ENCODE peak calls at places on chromosomes 7 and 10, in nine cellular contexts. One of them, this sample, is unnamed.

GRCh38 chr10:6405713-6406112 is 174.4 kb downstream of the PRKCQ start:
- DNase-seq in mesenchymal stem cell: no peak
- DNase-seq in mesendoderm: no peak
- DNase-seq in neural progenitor cell: no peak
- DNase-seq in H9: no peak
- DNase-seq in mammary epithelial cell: no peak
- DNase-seq in GM23248: no peak
- DNase-seq in fibroblast of lung: no peak
- DNase-seq in kidney: no peak
- DNase-seq in this sample: no peak

GRCh38 chr7:82317257-82317721 is 126.3 kb downstream of the CACNA2D1 start:
- DNase-seq in mesenchymal stem cell: no peak
- DNase-seq in mesendoderm: peak
- DNase-seq in neural progenitor cell: no peak
- DNase-seq in H9: no peak
- DNase-seq in mammary epithelial cell: no peak
- DNase-seq in GM23248: no peak
- DNase-seq in fibroblast of lung: no peak
- DNase-seq in kidney: no peak
- DNase-seq in this sample: no peak

GRCh38 chr7:8724080-8724718 is 290.8 kb downstream of the NXPH1 start:
- DNase-seq in mesenchymal stem cell: peak
- DNase-seq in mesendoderm: peak
- DNase-seq in neural progenitor cell: peak
- DNase-seq in H9: peak
- DNase-seq in mammary epithelial cell: peak
- DNase-seq in GM23248: peak
- DNase-seq in fibroblast of lung: no peak
- DNase-seq in kidney: no peak
- DNase-seq in this sample: no peak

GRCh38 chr10:28734940-28735759 is 57.8 kb downstream of the BAMBI start:
- DNase-seq in mesenchymal stem cell: peak
- DNase-seq in mesendoderm: peak
- DNase-seq in neural progenitor cell: no peak
- DNase-seq in H9: no peak
- DNase-seq in mammary epithelial cell: peak
- DNase-seq in GM23248: peak
- DNase-seq in fibroblast of lung: peak
- DNase-seq in kidney: no peak
- DNase-seq in this sample: peak

GRCh38 chr7:27895553-27895952 is 155.6 kb downstream of the TAX1BP1 start:
- DNase-seq in mesenchymal stem cell: no peak
- DNase-seq in mesendoderm: no peak
- DNase-seq in neural progenitor cell: no peak
- DNase-seq in H9: no peak
- DNase-seq in mammary epithelial cell: no peak
- DNase-seq in GM23248: no peak
- DNase-seq in fibroblast of lung: no peak
- DNase-seq in kidney: no peak
- DNase-seq in this sample: no peak

GRCh38 chr7:28942158-28942557 is 16.0 kb downstream of the TRIL start:
- DNase-seq in mesenchymal stem cell: no peak
- DNase-seq in mesendoderm: no peak
- DNase-seq in neural progenitor cell: no peak
- DNase-seq in H9: no peak
- DNase-seq in mammary epithelial cell: no peak
- DNase-seq in GM23248: peak
- DNase-seq in fibroblast of lung: no peak
- DNase-seq in kidney: no peak
- DNase-seq in this sample: no peak

GRCh38 chr7:154255324-154255723 is 203.1 kb downstream of the DPP6 start:
- DNase-seq in mesenchymal stem cell: no peak
- DNase-seq in mesendoderm: no peak
- DNase-seq in neural progenitor cell: no peak
- DNase-seq in H9: peak
- DNase-seq in mammary epithelial cell: no peak
- DNase-seq in GM23248: no peak
- DNase-seq in fibroblast of lung: no peak
- DNase-seq in kidney: no peak
- DNase-seq in this sample: no peak

GRCh38 chr10:103062854-103063642 is 130.0 kb downstream of the NT5C2 start:
- DNase-seq in mesenchymal stem cell: no peak
- DNase-seq in mesendoderm: no peak
- DNase-seq in neural progenitor cell: no peak
- DNase-seq in H9: no peak
- DNase-seq in mammary epithelial cell: no peak
- DNase-seq in GM23248: peak
- DNase-seq in fibroblast of lung: no peak
- DNase-seq in kidney: no peak
- DNase-seq in this sample: no peak

GRCh38 chr10:3095373-3096139 is 28.2 kb downstream of the PFKP start:
- DNase-seq in mesenchymal stem cell: peak
- DNase-seq in mesendoderm: peak
- DNase-seq in neural progenitor cell: no peak
- DNase-seq in H9: no peak
- DNase-seq in mammary epithelial cell: peak
- DNase-seq in GM23248: peak
- DNase-seq in fibroblast of lung: peak
- DNase-seq in kidney: peak
- DNase-seq in this sample: peak

GRCh38 chr10:131090761-131091661 is 220.5 kb downstream of the TCERG1L start:
- DNase-seq in mesenchymal stem cell: no peak
- DNase-seq in mesendoderm: no peak
- DNase-seq in neural progenitor cell: no peak
- DNase-seq in H9: no peak
- DNase-seq in mammary epithelial cell: no peak
- DNase-seq in GM23248: no peak
- DNase-seq in fibroblast of lung: no peak
- DNase-seq in kidney: peak
- DNase-seq in this sample: no peak

GRCh38 chr7:15972767-15973362 is 286.4 kb upstream of the MEOX2 start:
- DNase-seq in mesenchymal stem cell: peak
- DNase-seq in mesendoderm: no peak
- DNase-seq in neural progenitor cell: no peak
- DNase-seq in H9: no peak
- DNase-seq in mammary epithelial cell: no peak
- DNase-seq in GM23248: peak
- DNase-seq in fibroblast of lung: peak
- DNase-seq in kidney: no peak
- DNase-seq in this sample: peak

GRCh38 chr10:99880071-99880835 is 97.8 kb downstream of the ABCC2 start:
- DNase-seq in mesenchymal stem cell: peak
- DNase-seq in mesendoderm: no peak
- DNase-seq in neural progenitor cell: no peak
- DNase-seq in H9: no peak
- DNase-seq in mammary epithelial cell: no peak
- DNase-seq in GM23248: no peak
- DNase-seq in fibroblast of lung: no peak
- DNase-seq in kidney: no peak
- DNase-seq in this sample: no peak

GRCh38 chr7:156927571-156928405 is 21.7 kb upstream of the NOM1 start:
- DNase-seq in mesenchymal stem cell: no peak
- DNase-seq in mesendoderm: no peak
- DNase-seq in neural progenitor cell: no peak
- DNase-seq in H9: no peak
- DNase-seq in mammary epithelial cell: peak
- DNase-seq in GM23248: no peak
- DNase-seq in fibroblast of lung: no peak
- DNase-seq in kidney: no peak
- DNase-seq in this sample: no peak

GRCh38 chr10:31419394-31420063 is 100.5 kb downstream of the ZEB1 start:
- DNase-seq in mesenchymal stem cell: peak
- DNase-seq in mesendoderm: no peak
- DNase-seq in neural progenitor cell: no peak
- DNase-seq in H9: no peak
- DNase-seq in mammary epithelial cell: peak
- DNase-seq in GM23248: peak
- DNase-seq in fibroblast of lung: peak
- DNase-seq in kidney: no peak
- DNase-seq in this sample: peak

GRCh38 chr10:26269754-26270153 is 53.2 kb downstream of the GAD2 start:
- DNase-seq in mesenchymal stem cell: no peak
- DNase-seq in mesendoderm: peak
- DNase-seq in neural progenitor cell: peak
- DNase-seq in H9: no peak
- DNase-seq in mammary epithelial cell: no peak
- DNase-seq in GM23248: peak
- DNase-seq in fibroblast of lung: peak
- DNase-seq in kidney: no peak
- DNase-seq in this sample: peak

GRCh38 chr10:76282122-76283030 is 851.0 kb downstream of the LRMDA start:
- DNase-seq in mesenchymal stem cell: peak
- DNase-seq in mesendoderm: no peak
- DNase-seq in neural progenitor cell: no peak
- DNase-seq in H9: no peak
- DNase-seq in mammary epithelial cell: no peak
- DNase-seq in GM23248: no peak
- DNase-seq in fibroblast of lung: peak
- DNase-seq in kidney: peak
- DNase-seq in this sample: peak
- H3K9ac ChIP-seq in mesenchymal stem cell: no peak
- H3K9ac ChIP-seq in mesendoderm: no peak
- H3K9ac ChIP-seq in neural progenitor cell: no peak
- H3K9ac ChIP-seq in H9: no peak
- H3K9ac ChIP-seq in mammary epithelial cell: no peak
- H3K9ac ChIP-seq in GM23248: no peak
- H3K9ac ChIP-seq in fibroblast of lung: no peak
- H3K9ac ChIP-seq in kidney: no peak
- H3K9ac ChIP-seq in this sample: no peak

GRCh38 chr7:80643336-80643925 is 5.0 kb downstream of the CD36 start:
- DNase-seq in mesenchymal stem cell: no peak
- DNase-seq in mesendoderm: no peak
- DNase-seq in neural progenitor cell: no peak
- DNase-seq in H9: no peak
- DNase-seq in mammary epithelial cell: peak
- DNase-seq in GM23248: no peak
- DNase-seq in fibroblast of lung: peak
- DNase-seq in kidney: no peak
- DNase-seq in this sample: no peak

GRCh38 chr7:80637911-80638765 is at the start of gene CD36:
- DNase-seq in mesenchymal stem cell: no peak
- DNase-seq in mesendoderm: no peak
- DNase-seq in neural progenitor cell: no peak
- DNase-seq in H9: no peak
- DNase-seq in mammary epithelial cell: no peak
- DNase-seq in GM23248: no peak
- DNase-seq in fibroblast of lung: no peak
- DNase-seq in kidney: no peak
- DNase-seq in this sample: no peak

GRCh38 chr7:80642871-80643270 is 4.4 kb downstream of the CD36 start:
- DNase-seq in mesenchymal stem cell: no peak
- DNase-seq in mesendoderm: no peak
- DNase-seq in neural progenitor cell: no peak
- DNase-seq in H9: no peak
- DNase-seq in mammary epithelial cell: no peak
- DNase-seq in GM23248: no peak
- DNase-seq in fibroblast of lung: no peak
- DNase-seq in kidney: no peak
- DNase-seq in this sample: no peak

GRCh38 chr7:80641548-80641947 is 3.1 kb downstream of the CD36 start:
- DNase-seq in mesenchymal stem cell: peak
- DNase-seq in mesendoderm: no peak
- DNase-seq in neural progenitor cell: no peak
- DNase-seq in H9: no peak
- DNase-seq in mammary epithelial cell: no peak
- DNase-seq in GM23248: peak
- DNase-seq in fibroblast of lung: no peak
- DNase-seq in kidney: no peak
- DNase-seq in this sample: no peak

DNA sequence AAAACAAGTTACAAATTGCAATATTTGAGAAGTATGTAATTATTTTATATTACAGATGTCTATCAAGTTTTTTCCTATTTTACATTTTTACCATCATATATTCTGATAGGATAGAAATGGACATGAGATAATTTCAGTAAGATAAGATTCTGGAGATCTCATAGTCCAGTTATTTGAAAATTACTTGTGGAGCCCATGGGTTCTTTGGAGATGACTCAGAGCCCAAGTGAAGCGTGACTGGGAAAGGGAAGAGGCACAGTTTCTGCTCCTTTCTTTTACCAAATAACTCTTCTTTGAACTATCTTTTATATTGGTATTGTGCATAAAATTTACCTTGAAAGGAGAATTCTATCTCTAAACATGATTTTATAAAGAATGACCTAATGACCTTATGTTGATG is 2.4 kb downstream of the CD36 start:
- DNase-seq in mesenchymal stem cell: peak
- DNase-seq in mesendoderm: no peak
- DNase-seq in neural progenitor cell: no peak
- DNase-seq in H9: no peak
- DNase-seq in mammary epithelial cell: peak
- DNase-seq in GM23248: peak
- DNase-seq in fibroblast of lung: peak
- DNase-seq in kidney: no peak
- DNase-seq in this sample: peak
- H3K9ac ChIP-seq in mesenchymal stem cell: peak
- H3K9ac ChIP-seq in mesendoderm: no peak
- H3K9ac ChIP-seq in neural progenitor cell: no peak
- H3K9ac ChIP-seq in H9: no peak
- H3K9ac ChIP-seq in mammary epithelial cell: no peak
- H3K9ac ChIP-seq in GM23248: no peak
- H3K9ac ChIP-seq in fibroblast of lung: no peak
- H3K9ac ChIP-seq in kidney: no peak
- H3K9ac ChIP-seq in this sample: no peak

GRCh38 chr7:234041-234711 is 41.8 kb downstream of the FAM20C start:
- DNase-seq in mesenchymal stem cell: peak
- DNase-seq in mesendoderm: no peak
- DNase-seq in neural progenitor cell: no peak
- DNase-seq in H9: no peak
- DNase-seq in mammary epithelial cell: no peak
- DNase-seq in GM23248: peak
- DNase-seq in fibroblast of lung: no peak
- DNase-seq in kidney: no peak
- DNase-seq in this sample: no peak
- H3K9ac ChIP-seq in mesenchymal stem cell: peak
- H3K9ac ChIP-seq in mesendoderm: no peak
- H3K9ac ChIP-seq in neural progenitor cell: no peak
- H3K9ac ChIP-seq in H9: no peak
- H3K9ac ChIP-seq in mammary epithelial cell: peak
- H3K9ac ChIP-seq in GM23248: peak
- H3K9ac ChIP-seq in fibroblast of lung: peak
- H3K9ac ChIP-seq in kidney: peak
- H3K9ac ChIP-seq in this sample: peak

DNA sequence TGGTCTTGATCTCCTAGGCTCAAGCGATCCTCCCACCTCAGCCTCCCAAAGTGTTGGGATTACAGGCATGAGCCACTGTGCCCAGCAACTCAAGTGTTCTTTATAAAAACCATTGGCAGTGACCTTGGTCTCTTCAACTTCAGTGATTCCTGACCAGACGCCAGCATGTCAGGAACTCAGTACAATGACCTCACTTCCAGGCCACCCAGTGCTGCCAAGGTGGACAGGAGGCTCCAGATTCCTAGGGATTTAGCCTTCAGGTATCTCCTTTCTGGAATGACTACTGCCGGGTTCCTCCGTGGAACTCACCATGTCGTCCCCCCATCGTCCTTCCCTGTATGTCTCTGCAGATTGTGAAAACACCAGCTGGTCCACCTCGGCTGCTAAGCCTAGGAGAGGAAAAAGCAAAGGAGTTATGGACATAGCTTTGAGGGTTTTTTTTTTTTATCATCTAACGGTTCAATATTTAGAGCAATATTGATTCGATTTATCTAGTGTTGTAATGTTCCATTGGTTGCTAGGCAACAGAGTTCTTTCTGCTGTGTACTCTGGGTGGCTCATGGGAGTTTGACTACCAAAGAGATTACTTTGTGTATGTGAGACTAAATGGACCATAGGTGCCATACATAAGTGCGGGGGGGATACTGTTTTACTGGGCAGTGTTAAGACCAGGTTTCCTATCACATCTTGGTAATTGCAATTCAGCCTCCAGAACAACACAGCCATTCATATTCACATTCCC is 425.7 kb upstream of the AUTS2 start:
- DNase-seq in mesenchymal stem cell: no peak
- DNase-seq in mesendoderm: no peak
- DNase-seq in neural progenitor cell: no peak
- DNase-seq in H9: no peak
- DNase-seq in mammary epithelial cell: no peak
- DNase-seq in GM23248: no peak
- DNase-seq in fibroblast of lung: no peak
- DNase-seq in kidney: no peak
- DNase-seq in this sample: no peak
- H3K9ac ChIP-seq in mesenchymal stem cell: no peak
- H3K9ac ChIP-seq in mesendoderm: no peak
- H3K9ac ChIP-seq in neural progenitor cell: no peak
- H3K9ac ChIP-seq in H9: no peak
- H3K9ac ChIP-seq in mammary epithelial cell: no peak
- H3K9ac ChIP-seq in GM23248: no peak
- H3K9ac ChIP-seq in fibroblast of lung: no peak
- H3K9ac ChIP-seq in kidney: no peak
- H3K9ac ChIP-seq in this sample: no peak

This sample was measured in astrocyte.